ENCODE peak calls at places on chromosome 21, in eight cellular contexts. One of them, this sample, is unnamed.

GRCh38 chr21:37412603-37413360 is 46.2 kb downstream of the DYRK1A start:
- DNase-seq in stimulated activated CD8-positive, alpha-beta memory T cell treated with anti-CD3 and anti-CD28 coated beads, Interleukin-7, amount 100 ng/mL, for 24 hours: no peak
- DNase-seq in stimulated activated naive B cell treated with anti-CD40 and anti-IgM and Interleukin-4, amounts not matched to agents 10 μg/mL and 1 μg/mL and 100 μg/mL, for 72 hours: no peak
- DNase-seq in posterior cingulate gyrus: no peak
- DNase-seq in CD8-positive, alpha-beta memory T cell: no peak
- DNase-seq in GM18507: no peak
- DNase-seq in DMS153: no peak
- DNase-seq in T follicular helper cell: no peak
- DNase-seq in this sample: no peak

GRCh38 chr21:25845729-25846256 is 111.0 kb downstream of the GABPA start:
- DNase-seq in stimulated activated CD8-positive, alpha-beta memory T cell treated with anti-CD3 and anti-CD28 coated beads, Interleukin-7, amount 100 ng/mL, for 24 hours: no peak
- DNase-seq in stimulated activated naive B cell treated with anti-CD40 and anti-IgM and Interleukin-4, amounts not matched to agents 10 μg/mL and 1 μg/mL and 100 μg/mL, for 72 hours: no peak
- DNase-seq in posterior cingulate gyrus: no peak
- DNase-seq in CD8-positive, alpha-beta memory T cell: no peak
- DNase-seq in GM18507: no peak
- DNase-seq in DMS153: no peak
- DNase-seq in T follicular helper cell: no peak
- DNase-seq in this sample: no peak

GRCh38 chr21:28464095-28464494 is 528.6 kb downstream of the LTN1 start:
- DNase-seq in stimulated activated CD8-positive, alpha-beta memory T cell treated with anti-CD3 and anti-CD28 coated beads, Interleukin-7, amount 100 ng/mL, for 24 hours: no peak
- DNase-seq in stimulated activated naive B cell treated with anti-CD40 and anti-IgM and Interleukin-4, amounts not matched to agents 10 μg/mL and 1 μg/mL and 100 μg/mL, for 72 hours: no peak
- DNase-seq in posterior cingulate gyrus: no peak
- DNase-seq in CD8-positive, alpha-beta memory T cell: no peak
- DNase-seq in GM18507: no peak
- DNase-seq in DMS153: no peak
- DNase-seq in T follicular helper cell: no peak
- DNase-seq in this sample: no peak

GRCh38 chr21:24023936-24024335 is 1583.3 kb downstream of the MRPL39 start:
- DNase-seq in stimulated activated CD8-positive, alpha-beta memory T cell treated with anti-CD3 and anti-CD28 coated beads, Interleukin-7, amount 100 ng/mL, for 24 hours: no peak
- DNase-seq in stimulated activated naive B cell treated with anti-CD40 and anti-IgM and Interleukin-4, amounts not matched to agents 10 μg/mL and 1 μg/mL and 100 μg/mL, for 72 hours: no peak
- DNase-seq in posterior cingulate gyrus: no peak
- DNase-seq in CD8-positive, alpha-beta memory T cell: no peak
- DNase-seq in GM18507: no peak
- DNase-seq in DMS153: peak
- DNase-seq in T follicular helper cell: no peak
- DNase-seq in this sample: peak

GRCh38 chr21:25254491-25255174 is 352.6 kb downstream of the MRPL39 start:
- DNase-seq in stimulated activated CD8-positive, alpha-beta memory T cell treated with anti-CD3 and anti-CD28 coated beads, Interleukin-7, amount 100 ng/mL, for 24 hours: no peak
- DNase-seq in stimulated activated naive B cell treated with anti-CD40 and anti-IgM and Interleukin-4, amounts not matched to agents 10 μg/mL and 1 μg/mL and 100 μg/mL, for 72 hours: no peak
- DNase-seq in posterior cingulate gyrus: no peak
- DNase-seq in CD8-positive, alpha-beta memory T cell: no peak
- DNase-seq in GM18507: no peak
- DNase-seq in DMS153: no peak
- DNase-seq in T follicular helper cell: no peak
- DNase-seq in this sample: no peak

GRCh38 chr21:44199448-44199847 is 41.3 kb downstream of the ICOSLG start:
- DNase-seq in stimulated activated CD8-positive, alpha-beta memory T cell treated with anti-CD3 and anti-CD28 coated beads, Interleukin-7, amount 100 ng/mL, for 24 hours: no peak
- DNase-seq in stimulated activated naive B cell treated with anti-CD40 and anti-IgM and Interleukin-4, amounts not matched to agents 10 μg/mL and 1 μg/mL and 100 μg/mL, for 72 hours: no peak
- DNase-seq in posterior cingulate gyrus: no peak
- DNase-seq in CD8-positive, alpha-beta memory T cell: no peak
- DNase-seq in GM18507: no peak
- DNase-seq in DMS153: no peak
- DNase-seq in T follicular helper cell: no peak
- DNase-seq in this sample: no peak

GRCh38 chr21:31490471-31490870 is 146.4 kb upstream of the TIAM1 start:
- DNase-seq in stimulated activated CD8-positive, alpha-beta memory T cell treated with anti-CD3 and anti-CD28 coated beads, Interleukin-7, amount 100 ng/mL, for 24 hours: no peak
- DNase-seq in stimulated activated naive B cell treated with anti-CD40 and anti-IgM and Interleukin-4, amounts not matched to agents 10 μg/mL and 1 μg/mL and 100 μg/mL, for 72 hours: no peak
- DNase-seq in posterior cingulate gyrus: no peak
- DNase-seq in CD8-positive, alpha-beta memory T cell: no peak
- DNase-seq in GM18507: no peak
- DNase-seq in DMS153: no peak
- DNase-seq in T follicular helper cell: no peak
- DNase-seq in this sample: no peak

GRCh38 chr21:44485254-44485793 is 30.0 kb downstream of the LRRC3 start:
- DNase-seq in stimulated activated CD8-positive, alpha-beta memory T cell treated with anti-CD3 and anti-CD28 coated beads, Interleukin-7, amount 100 ng/mL, for 24 hours: peak
- DNase-seq in stimulated activated naive B cell treated with anti-CD40 and anti-IgM and Interleukin-4, amounts not matched to agents 10 μg/mL and 1 μg/mL and 100 μg/mL, for 72 hours: peak
- DNase-seq in posterior cingulate gyrus: no peak
- DNase-seq in CD8-positive, alpha-beta memory T cell: peak
- DNase-seq in GM18507: no peak
- DNase-seq in DMS153: peak
- DNase-seq in T follicular helper cell: peak
- DNase-seq in this sample: peak

GRCh38 chr21:44939532-44940115 is at the start of gene SLX9:
- DNase-seq in stimulated activated CD8-positive, alpha-beta memory T cell treated with anti-CD3 and anti-CD28 coated beads, Interleukin-7, amount 100 ng/mL, for 24 hours: peak
- DNase-seq in stimulated activated naive B cell treated with anti-CD40 and anti-IgM and Interleukin-4, amounts not matched to agents 10 μg/mL and 1 μg/mL and 100 μg/mL, for 72 hours: peak
- DNase-seq in posterior cingulate gyrus: peak
- DNase-seq in CD8-positive, alpha-beta memory T cell: peak
- DNase-seq in GM18507: peak
- DNase-seq in DMS153: peak
- DNase-seq in T follicular helper cell: peak
- DNase-seq in this sample: peak

GRCh38 chr21:25970254-25970930 is 200.2 kb downstream of the APP start:
- DNase-seq in stimulated activated CD8-positive, alpha-beta memory T cell treated with anti-CD3 and anti-CD28 coated beads, Interleukin-7, amount 100 ng/mL, for 24 hours: no peak
- DNase-seq in stimulated activated naive B cell treated with anti-CD40 and anti-IgM and Interleukin-4, amounts not matched to agents 10 μg/mL and 1 μg/mL and 100 μg/mL, for 72 hours: no peak
- DNase-seq in posterior cingulate gyrus: peak
- DNase-seq in CD8-positive, alpha-beta memory T cell: no peak
- DNase-seq in GM18507: no peak
- DNase-seq in DMS153: no peak
- DNase-seq in T follicular helper cell: no peak
- DNase-seq in this sample: no peak

GRCh38 chr21:36297938-36298572 is 21.9 kb upstream of the MORC3 start:
- DNase-seq in stimulated activated CD8-positive, alpha-beta memory T cell treated with anti-CD3 and anti-CD28 coated beads, Interleukin-7, amount 100 ng/mL, for 24 hours: no peak
- DNase-seq in stimulated activated naive B cell treated with anti-CD40 and anti-IgM and Interleukin-4, amounts not matched to agents 10 μg/mL and 1 μg/mL and 100 μg/mL, for 72 hours: peak
- DNase-seq in posterior cingulate gyrus: no peak
- DNase-seq in CD8-positive, alpha-beta memory T cell: peak
- DNase-seq in GM18507: peak
- DNase-seq in DMS153: peak
- DNase-seq in T follicular helper cell: peak
- DNase-seq in this sample: no peak

GRCh38 chr21:42599962-42600361 is 53.5 kb upstream of the PDE9A start:
- DNase-seq in stimulated activated CD8-positive, alpha-beta memory T cell treated with anti-CD3 and anti-CD28 coated beads, Interleukin-7, amount 100 ng/mL, for 24 hours: no peak
- DNase-seq in stimulated activated naive B cell treated with anti-CD40 and anti-IgM and Interleukin-4, amounts not matched to agents 10 μg/mL and 1 μg/mL and 100 μg/mL, for 72 hours: no peak
- DNase-seq in posterior cingulate gyrus: no peak
- DNase-seq in CD8-positive, alpha-beta memory T cell: no peak
- DNase-seq in GM18507: no peak
- DNase-seq in DMS153: no peak
- DNase-seq in T follicular helper cell: no peak
- DNase-seq in this sample: no peak

GRCh38 chr21:29164330-29164942 is 34.0 kb downstream of the MAP3K7CL start:
- DNase-seq in stimulated activated CD8-positive, alpha-beta memory T cell treated with anti-CD3 and anti-CD28 coated beads, Interleukin-7, amount 100 ng/mL, for 24 hours: no peak
- DNase-seq in stimulated activated naive B cell treated with anti-CD40 and anti-IgM and Interleukin-4, amounts not matched to agents 10 μg/mL and 1 μg/mL and 100 μg/mL, for 72 hours: no peak
- DNase-seq in posterior cingulate gyrus: no peak
- DNase-seq in CD8-positive, alpha-beta memory T cell: no peak
- DNase-seq in GM18507: no peak
- DNase-seq in DMS153: peak
- DNase-seq in T follicular helper cell: no peak
- DNase-seq in this sample: peak

GRCh38 chr21:16624468-16625102 is 888.3 kb upstream of the CXADR start:
- DNase-seq in stimulated activated CD8-positive, alpha-beta memory T cell treated with anti-CD3 and anti-CD28 coated beads, Interleukin-7, amount 100 ng/mL, for 24 hours: no peak
- DNase-seq in stimulated activated naive B cell treated with anti-CD40 and anti-IgM and Interleukin-4, amounts not matched to agents 10 μg/mL and 1 μg/mL and 100 μg/mL, for 72 hours: no peak
- DNase-seq in posterior cingulate gyrus: no peak
- DNase-seq in CD8-positive, alpha-beta memory T cell: no peak
- DNase-seq in GM18507: no peak
- DNase-seq in DMS153: peak
- DNase-seq in T follicular helper cell: no peak
- DNase-seq in this sample: peak

GRCh38 chr21:46129846-46130651 is 25.3 kb downstream of the FTCD start:
- DNase-seq in stimulated activated CD8-positive, alpha-beta memory T cell treated with anti-CD3 and anti-CD28 coated beads, Interleukin-7, amount 100 ng/mL, for 24 hours: no peak
- DNase-seq in stimulated activated naive B cell treated with anti-CD40 and anti-IgM and Interleukin-4, amounts not matched to agents 10 μg/mL and 1 μg/mL and 100 μg/mL, for 72 hours: no peak
- DNase-seq in posterior cingulate gyrus: peak
- DNase-seq in CD8-positive, alpha-beta memory T cell: peak
- DNase-seq in GM18507: no peak
- DNase-seq in DMS153: no peak
- DNase-seq in T follicular helper cell: no peak
- DNase-seq in this sample: no peak

GRCh38 chr21:45631540-45631939 is 12.0 kb upstream of the PCBP3 start:
- DNase-seq in stimulated activated CD8-positive, alpha-beta memory T cell treated with anti-CD3 and anti-CD28 coated beads, Interleukin-7, amount 100 ng/mL, for 24 hours: no peak
- DNase-seq in stimulated activated naive B cell treated with anti-CD40 and anti-IgM and Interleukin-4, amounts not matched to agents 10 μg/mL and 1 μg/mL and 100 μg/mL, for 72 hours: no peak
- DNase-seq in posterior cingulate gyrus: no peak
- DNase-seq in CD8-positive, alpha-beta memory T cell: no peak
- DNase-seq in GM18507: no peak
- DNase-seq in DMS153: no peak
- DNase-seq in T follicular helper cell: no peak
- DNase-seq in this sample: no peak

GRCh38 chr21:21196848-21197247 is 198.6 kb downstream of the NCAM2 start:
- DNase-seq in stimulated activated CD8-positive, alpha-beta memory T cell treated with anti-CD3 and anti-CD28 coated beads, Interleukin-7, amount 100 ng/mL, for 24 hours: no peak
- DNase-seq in stimulated activated naive B cell treated with anti-CD40 and anti-IgM and Interleukin-4, amounts not matched to agents 10 μg/mL and 1 μg/mL and 100 μg/mL, for 72 hours: no peak
- DNase-seq in posterior cingulate gyrus: no peak
- DNase-seq in CD8-positive, alpha-beta memory T cell: no peak
- DNase-seq in GM18507: no peak
- DNase-seq in DMS153: no peak
- DNase-seq in T follicular helper cell: no peak
- DNase-seq in this sample: no peak

GRCh38 chr21:33024278-33025103 is 1.2 kb upstream of the OLIG2 start:
- DNase-seq in stimulated activated CD8-positive, alpha-beta memory T cell treated with anti-CD3 and anti-CD28 coated beads, Interleukin-7, amount 100 ng/mL, for 24 hours: no peak
- DNase-seq in stimulated activated naive B cell treated with anti-CD40 and anti-IgM and Interleukin-4, amounts not matched to agents 10 μg/mL and 1 μg/mL and 100 μg/mL, for 72 hours: no peak
- DNase-seq in posterior cingulate gyrus: no peak
- DNase-seq in CD8-positive, alpha-beta memory T cell: no peak
- DNase-seq in GM18507: no peak
- DNase-seq in DMS153: no peak
- DNase-seq in T follicular helper cell: no peak
- DNase-seq in this sample: no peak

GRCh38 chr21:26801524-26801923 is 43.7 kb downstream of the ADAMTS1 start:
- DNase-seq in stimulated activated CD8-positive, alpha-beta memory T cell treated with anti-CD3 and anti-CD28 coated beads, Interleukin-7, amount 100 ng/mL, for 24 hours: no peak
- DNase-seq in stimulated activated naive B cell treated with anti-CD40 and anti-IgM and Interleukin-4, amounts not matched to agents 10 μg/mL and 1 μg/mL and 100 μg/mL, for 72 hours: no peak
- DNase-seq in posterior cingulate gyrus: no peak
- DNase-seq in CD8-positive, alpha-beta memory T cell: no peak
- DNase-seq in GM18507: no peak
- DNase-seq in DMS153: no peak
- DNase-seq in T follicular helper cell: no peak
- DNase-seq in this sample: no peak

GRCh38 chr21:37198989-37199924 is 67.9 kb downstream of the VPS26C start:
- DNase-seq in stimulated activated CD8-positive, alpha-beta memory T cell treated with anti-CD3 and anti-CD28 coated beads, Interleukin-7, amount 100 ng/mL, for 24 hours: no peak
- DNase-seq in stimulated activated naive B cell treated with anti-CD40 and anti-IgM and Interleukin-4, amounts not matched to agents 10 μg/mL and 1 μg/mL and 100 μg/mL, for 72 hours: no peak
- DNase-seq in posterior cingulate gyrus: no peak
- DNase-seq in CD8-positive, alpha-beta memory T cell: no peak
- DNase-seq in GM18507: no peak
- DNase-seq in DMS153: no peak
- DNase-seq in T follicular helper cell: no peak
- DNase-seq in this sample: no peak

GRCh38 chr21:17988038-17988437 is 168.9 kb upstream of the C21orf91 start:
- DNase-seq in stimulated activated CD8-positive, alpha-beta memory T cell treated with anti-CD3 and anti-CD28 coated beads, Interleukin-7, amount 100 ng/mL, for 24 hours: no peak
- DNase-seq in stimulated activated naive B cell treated with anti-CD40 and anti-IgM and Interleukin-4, amounts not matched to agents 10 μg/mL and 1 μg/mL and 100 μg/mL, for 72 hours: no peak
- DNase-seq in posterior cingulate gyrus: no peak
- DNase-seq in CD8-positive, alpha-beta memory T cell: no peak
- DNase-seq in GM18507: no peak
- DNase-seq in DMS153: no peak
- DNase-seq in T follicular helper cell: no peak
- DNase-seq in this sample: peak